ENCODE peak calls at places on chromosomes 1 and 21, in nine cellular contexts. One of them, this sample, is unnamed.
A peak's percentile ranks its signal among the peaks of the same experiment; 100 is the strongest.

GRCh38 chr1:1157426-1157913 is 16.2 kb upstream of the TTLL10 start:
- DNase-seq in CD8-positive, alpha-beta memory T cell: peak; percentile 78
- DNase-seq in neural progenitor cell: peak; percentile 72
- DNase-seq in transverse colon: peak; percentile 93
- DNase-seq in K562: peak; percentile 97
- DNase-seq in uterus: peak; percentile 83
- DNase-seq in tibial nerve: peak; percentile 70
- DNase-seq in OCI-LY7: peak; percentile 41
- DNase-seq in upper lobe of right lung: peak; percentile 95
- DNase-seq in this sample: no peak

GRCh38 chr1:29651684-29652665 is 415.7 kb downstream of the PTPRU start:
- DNase-seq in CD8-positive, alpha-beta memory T cell: no peak
- DNase-seq in OCI-LY7: no peak
- DNase-seq in tibial nerve: no peak
- DNase-seq in transverse colon: no peak
- DNase-seq in K562: no peak
- DNase-seq in neural progenitor cell: no peak
- DNase-seq in upper lobe of right lung: peak; percentile 26
- DNase-seq in uterus: no peak
- DNase-seq in this sample: no peak

GRCh38 chr1:36321119-36321951 is 2.1 kb downstream of the EVA1B start:
- DNase-seq in CD8-positive, alpha-beta memory T cell: no peak
- DNase-seq in K562: peak; percentile 94
- DNase-seq in neural progenitor cell: peak; percentile 89
- DNase-seq in uterus: peak; percentile 93
- DNase-seq in tibial nerve: peak; percentile 73
- DNase-seq in upper lobe of right lung: peak; percentile 81
- DNase-seq in OCI-LY7: no peak
- DNase-seq in transverse colon: peak; percentile 68
- DNase-seq in this sample: no peak

GRCh38 chr1:5493708-5494390 is 498.4 kb downstream of the NPHP4 start:
- DNase-seq in transverse colon: no peak
- DNase-seq in neural progenitor cell: no peak
- DNase-seq in K562: no peak
- DNase-seq in upper lobe of right lung: no peak
- DNase-seq in CD8-positive, alpha-beta memory T cell: no peak
- DNase-seq in tibial nerve: peak; percentile 42
- DNase-seq in OCI-LY7: no peak
- DNase-seq in uterus: no peak
- DNase-seq in this sample: no peak

GRCh38 chr1:234709473-234710279 is 99.7 kb upstream of the IRF2BP2 start:
- DNase-seq in tibial nerve: no peak
- DNase-seq in CD8-positive, alpha-beta memory T cell: no peak
- DNase-seq in OCI-LY7: no peak
- DNase-seq in uterus: no peak
- DNase-seq in K562: no peak
- DNase-seq in upper lobe of right lung: peak; percentile 88
- DNase-seq in neural progenitor cell: no peak
- DNase-seq in transverse colon: peak; percentile 51
- DNase-seq in this sample: no peak

GRCh38 chr1:112722601-112723510 is 7.7 kb upstream of the PPM1J start:
- DNase-seq in OCI-LY7: no peak
- DNase-seq in uterus: peak; percentile 49
- DNase-seq in neural progenitor cell: peak; percentile 85
- DNase-seq in transverse colon: no peak
- DNase-seq in tibial nerve: no peak
- DNase-seq in K562: no peak
- DNase-seq in CD8-positive, alpha-beta memory T cell: no peak
- DNase-seq in upper lobe of right lung: no peak
- DNase-seq in this sample: no peak

GRCh38 chr1:50538476-50538875 is 115.2 kb upstream of the DMRTA2 start:
- DNase-seq in uterus: no peak
- DNase-seq in K562: no peak
- DNase-seq in upper lobe of right lung: no peak
- DNase-seq in OCI-LY7: no peak
- DNase-seq in neural progenitor cell: no peak
- DNase-seq in tibial nerve: no peak
- DNase-seq in CD8-positive, alpha-beta memory T cell: no peak
- DNase-seq in transverse colon: no peak
- DNase-seq in this sample: no peak

GRCh38 chr1:19922015-19922688 is 1.3 kb downstream of the PLA2G2E start:
- DNase-seq in K562: peak; percentile 19
- DNase-seq in tibial nerve: no peak
- DNase-seq in neural progenitor cell: no peak
- DNase-seq in transverse colon: no peak
- DNase-seq in CD8-positive, alpha-beta memory T cell: no peak
- DNase-seq in upper lobe of right lung: no peak
- DNase-seq in uterus: no peak
- DNase-seq in OCI-LY7: no peak
- DNase-seq in this sample: no peak

GRCh38 chr1:209363112-209363511 is 220.4 kb upstream of the CAMK1G start:
- DNase-seq in upper lobe of right lung: no peak
- DNase-seq in neural progenitor cell: peak; percentile 20
- DNase-seq in tibial nerve: no peak
- DNase-seq in CD8-positive, alpha-beta memory T cell: no peak
- DNase-seq in transverse colon: no peak
- DNase-seq in uterus: no peak
- DNase-seq in OCI-LY7: no peak
- DNase-seq in K562: no peak
- DNase-seq in this sample: no peak

GRCh38 chr1:102572637-102573036 is 535.7 kb downstream of the COL11A1 start:
- DNase-seq in CD8-positive, alpha-beta memory T cell: no peak
- DNase-seq in K562: no peak
- DNase-seq in OCI-LY7: no peak
- DNase-seq in transverse colon: no peak
- DNase-seq in uterus: no peak
- DNase-seq in upper lobe of right lung: no peak
- DNase-seq in neural progenitor cell: no peak
- DNase-seq in tibial nerve: no peak
- DNase-seq in this sample: no peak

DNA sequence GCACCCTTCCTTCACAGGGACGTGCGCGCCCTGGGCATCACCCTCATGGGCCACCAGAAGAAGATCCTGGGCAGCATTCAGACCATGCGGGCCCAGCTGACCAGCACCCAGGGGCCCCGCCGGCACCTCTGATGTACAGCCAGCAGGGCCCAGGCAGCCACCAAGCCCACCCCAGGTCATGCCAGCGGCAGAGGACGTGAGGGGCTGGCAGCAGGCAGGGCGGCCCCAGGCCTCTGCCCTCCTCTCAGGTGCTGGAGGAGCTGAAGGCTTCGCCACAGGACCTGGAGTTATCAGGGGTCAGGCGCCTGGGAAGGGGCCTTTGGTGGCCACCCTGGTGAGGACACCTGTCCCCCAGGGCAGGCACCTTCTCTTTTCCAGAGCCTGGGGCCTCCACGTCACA is 34.8 kb upstream of the C1QA start:
- DNase-seq in tibial nerve: no peak
- DNase-seq in uterus: no peak
- DNase-seq in upper lobe of right lung: no peak
- DNase-seq in transverse colon: no peak
- DNase-seq in K562: no peak
- DNase-seq in OCI-LY7: no peak
- DNase-seq in neural progenitor cell: no peak
- DNase-seq in CD8-positive, alpha-beta memory T cell: no peak
- DNase-seq in this sample: no peak
- H3K4me1 ChIP-seq in tibial nerve: no peaks in the 10 kb centered on the region
- H3K4me1 ChIP-seq in uterus: no peaks in the 10 kb centered on the region
- H3K4me1 ChIP-seq in upper lobe of right lung: no peaks in the 10 kb centered on the region
- H3K4me1 ChIP-seq in transverse colon: no peaks in the 10 kb centered on the region
- H3K4me1 ChIP-seq in K562: peaks cover 15% of the 10 kb centered on the region
- H3K4me1 ChIP-seq in OCI-LY7: no peaks in the 10 kb centered on the region
- H3K4me1 ChIP-seq in neural progenitor cell: no peaks in the 10 kb centered on the region
- H3K4me1 ChIP-seq in CD8-positive, alpha-beta memory T cell: no peaks in the 10 kb centered on the region
- H3K4me1 ChIP-seq in this sample: no peaks in the 10 kb centered on the region

GRCh38 chr1:12616709-12617373 is 1.2 kb downstream of the DHRS3 start:
- DNase-seq in upper lobe of right lung: peak; percentile 79
- DNase-seq in uterus: peak; percentile 40
- DNase-seq in OCI-LY7: no peak
- DNase-seq in CD8-positive, alpha-beta memory T cell: no peak
- DNase-seq in tibial nerve: no peak
- DNase-seq in neural progenitor cell: peak; percentile 59
- DNase-seq in transverse colon: peak; percentile 42
- DNase-seq in K562: no peak
- DNase-seq in this sample: no peak

GRCh38 chr1:12618661-12619395 is 818 bp upstream of the DHRS3 start:
- DNase-seq in K562: peak; percentile 88
- DNase-seq in transverse colon: peak; percentile 86
- DNase-seq in OCI-LY7: no peak
- DNase-seq in upper lobe of right lung: peak; percentile 85
- DNase-seq in uterus: peak; percentile 77
- DNase-seq in neural progenitor cell: peak; percentile 79
- DNase-seq in CD8-positive, alpha-beta memory T cell: peak; percentile 73
- DNase-seq in tibial nerve: peak; percentile 59
- DNase-seq in this sample: peak; percentile 21

GRCh38 chr1:12615916-12616708 is 1.9 kb downstream of the DHRS3 start:
- DNase-seq in tibial nerve: no peak
- DNase-seq in OCI-LY7: no peak
- DNase-seq in transverse colon: peak; percentile 63
- DNase-seq in uterus: peak; percentile 52
- DNase-seq in upper lobe of right lung: peak; percentile 85
- DNase-seq in CD8-positive, alpha-beta memory T cell: no peak
- DNase-seq in neural progenitor cell: peak; percentile 86
- DNase-seq in K562: peak; percentile 65
- DNase-seq in this sample: no peak

GRCh38 chr1:12617901-12618660 is at the start of gene DHRS3:
- DNase-seq in K562: peak; percentile 91
- DNase-seq in CD8-positive, alpha-beta memory T cell: peak; percentile 78
- DNase-seq in neural progenitor cell: peak; percentile 92
- DNase-seq in uterus: peak; percentile 86
- DNase-seq in transverse colon: peak; percentile 85
- DNase-seq in OCI-LY7: no peak
- DNase-seq in upper lobe of right lung: peak; percentile 92
- DNase-seq in tibial nerve: peak; percentile 61
- DNase-seq in this sample: peak; percentile 37

GRCh38 chr1:12617511-12617900 is 504 bp downstream of the DHRS3 start:
- DNase-seq in K562: no peak
- DNase-seq in upper lobe of right lung: no peak
- DNase-seq in CD8-positive, alpha-beta memory T cell: peak; percentile 67
- DNase-seq in neural progenitor cell: no peak
- DNase-seq in OCI-LY7: no peak
- DNase-seq in uterus: no peak
- DNase-seq in tibial nerve: no peak
- DNase-seq in transverse colon: peak; percentile 46
- DNase-seq in this sample: peak; percentile 26
- H3K4me1 ChIP-seq in K562: peaks cover 38% of the 10 kb centered on the region
- H3K4me1 ChIP-seq in upper lobe of right lung: peaks cover 37% of the 10 kb centered on the region
- H3K4me1 ChIP-seq in CD8-positive, alpha-beta memory T cell: peaks cover 47% of the 10 kb centered on the region
- H3K4me1 ChIP-seq in neural progenitor cell: peaks cover 29% of the 10 kb centered on the region
- H3K4me1 ChIP-seq in OCI-LY7: no peaks in the 10 kb centered on the region
- H3K4me1 ChIP-seq in uterus: peaks cover 11% of the 10 kb centered on the region
- H3K4me1 ChIP-seq in tibial nerve: peaks cover 60% of the 10 kb centered on the region
- H3K4me1 ChIP-seq in transverse colon: peaks cover 68% of the 10 kb centered on the region
- H3K4me1 ChIP-seq in this sample: peaks cover 13% of the 10 kb centered on the region

GRCh38 chr21:31675332-31675731 is 15.8 kb downstream of the SOD1 start:
- DNase-seq in K562: no peak
- DNase-seq in CD8-positive, alpha-beta memory T cell: no peak
- DNase-seq in tibial nerve: no peak
- DNase-seq in uterus: no peak
- DNase-seq in neural progenitor cell: no peak
- DNase-seq in upper lobe of right lung: no peak
- DNase-seq in transverse colon: no peak
- DNase-seq in OCI-LY7: no peak
- DNase-seq in this sample: no peak
- H3K4me1 ChIP-seq in K562: peaks cover 5% of the 10 kb centered on the region
- H3K4me1 ChIP-seq in CD8-positive, alpha-beta memory T cell: no peaks in the 10 kb centered on the region
- H3K4me1 ChIP-seq in tibial nerve: no peaks in the 10 kb centered on the region
- H3K4me1 ChIP-seq in uterus: no peaks in the 10 kb centered on the region
- H3K4me1 ChIP-seq in neural progenitor cell: no peaks in the 10 kb centered on the region
- H3K4me1 ChIP-seq in upper lobe of right lung: no peaks in the 10 kb centered on the region
- H3K4me1 ChIP-seq in transverse colon: peaks cover 14% of the 10 kb centered on the region
- H3K4me1 ChIP-seq in OCI-LY7: peaks cover 14% of the 10 kb centered on the region
- H3K4me1 ChIP-seq in this sample: no peaks in the 10 kb centered on the region

GRCh38 chr1:98086796-98087195 is 166.0 kb upstream of the DPYD start:
- DNase-seq in upper lobe of right lung: no peak
- DNase-seq in tibial nerve: no peak
- DNase-seq in CD8-positive, alpha-beta memory T cell: no peak
- DNase-seq in transverse colon: no peak
- DNase-seq in uterus: no peak
- DNase-seq in OCI-LY7: no peak
- DNase-seq in K562: no peak
- DNase-seq in neural progenitor cell: peak; percentile 46
- DNase-seq in this sample: no peak

GRCh38 chr1:98086156-98086555 is 165.3 kb upstream of the DPYD start:
- DNase-seq in OCI-LY7: no peak
- DNase-seq in neural progenitor cell: no peak
- DNase-seq in upper lobe of right lung: no peak
- DNase-seq in CD8-positive, alpha-beta memory T cell: no peak
- DNase-seq in uterus: no peak
- DNase-seq in transverse colon: no peak
- DNase-seq in K562: no peak
- DNase-seq in tibial nerve: no peak
- DNase-seq in this sample: no peak

GRCh38 chr1:98088361-98088760 is 167.5 kb upstream of the DPYD start:
- DNase-seq in upper lobe of right lung: no peak
- DNase-seq in OCI-LY7: no peak
- DNase-seq in CD8-positive, alpha-beta memory T cell: no peak
- DNase-seq in transverse colon: no peak
- DNase-seq in tibial nerve: no peak
- DNase-seq in K562: no peak
- DNase-seq in neural progenitor cell: no peak
- DNase-seq in uterus: no peak
- DNase-seq in this sample: no peak

GRCh38 chr1:98081951-98082350 is 161.1 kb upstream of the DPYD start:
- DNase-seq in tibial nerve: no peak
- DNase-seq in CD8-positive, alpha-beta memory T cell: no peak
- DNase-seq in uterus: no peak
- DNase-seq in upper lobe of right lung: no peak
- DNase-seq in transverse colon: no peak
- DNase-seq in OCI-LY7: no peak
- DNase-seq in K562: no peak
- DNase-seq in neural progenitor cell: no peak
- DNase-seq in this sample: no peak

DNA sequence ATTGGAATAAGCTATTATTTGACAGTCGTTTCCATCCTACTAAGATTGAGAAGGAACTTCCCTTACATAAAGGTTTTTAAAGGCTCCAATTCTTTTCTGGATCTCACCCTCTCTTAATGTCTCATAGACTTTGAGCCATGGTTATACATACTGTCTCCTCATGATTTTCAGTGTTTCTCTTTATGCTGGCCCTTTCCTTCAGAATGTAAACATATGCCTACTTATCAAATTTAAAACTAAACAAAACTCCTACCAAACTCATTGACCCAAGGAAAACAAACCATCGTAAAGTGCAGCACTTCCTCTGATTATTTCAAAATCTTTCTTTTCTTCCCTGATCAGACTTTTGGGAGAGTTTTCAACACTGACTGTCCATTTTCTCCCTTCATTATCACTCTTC is 163.4 kb upstream of the DPYD start:
- DNase-seq in uterus: no peak
- DNase-seq in upper lobe of right lung: no peak
- DNase-seq in CD8-positive, alpha-beta memory T cell: no peak
- DNase-seq in K562: no peak
- DNase-seq in transverse colon: no peak
- DNase-seq in neural progenitor cell: no peak
- DNase-seq in tibial nerve: no peak
- DNase-seq in OCI-LY7: no peak
- DNase-seq in this sample: no peak
- H3K4me1 ChIP-seq in uterus: no peaks in the 10 kb centered on the region
- H3K4me1 ChIP-seq in upper lobe of right lung: no peaks in the 10 kb centered on the region
- H3K4me1 ChIP-seq in CD8-positive, alpha-beta memory T cell: no peaks in the 10 kb centered on the region
- H3K4me1 ChIP-seq in K562: no peaks in the 10 kb centered on the region
- H3K4me1 ChIP-seq in transverse colon: no peaks in the 10 kb centered on the region
- H3K4me1 ChIP-seq in neural progenitor cell: peaks cover 13% of the 10 kb centered on the region
- H3K4me1 ChIP-seq in tibial nerve: no peaks in the 10 kb centered on the region
- H3K4me1 ChIP-seq in OCI-LY7: no peaks in the 10 kb centered on the region
- H3K4me1 ChIP-seq in this sample: no peaks in the 10 kb centered on the region